ENCODE peak calls at places on chromosomes 3 and 15, in four cellular contexts. S is IMR-90; C is CD8-positive, alpha-beta T cell; Y is foreskin fibroblast. M is an unnamed sample.

GRCh38 chr15:80494311-80494710 is 90.1 kb downstream of the ARNT2 start:
- DNase-seq in Y (peak; percentile 76), S (peak; percentile 74), C (no peak), M (peak; percentile 75)

GRCh38 chr3:129522953-129523352 is 5.5 kb upstream of the RHO start:
- DNase-seq in Y (no peak), C (no peak), S (no peak), M (no peak)

GRCh38 chr3:115019900-115020299 is 127.2 kb downstream of the ZBTB20 start:
- DNase-seq in Y (no peak), C (no peak), S (no peak), M (no peak)

GRCh38 chr3:87036671-87037070 is 45.7 kb upstream of the VGLL3 start:
- DNase-seq in S (no peak), Y (no peak), C (no peak), M (no peak)

GRCh38 chr3:30146978-30147377 is 459.4 kb upstream of the TGFBR2 start:
- DNase-seq in S (no peak), C (no peak), Y (no peak), M (no peak)

GRCh38 chr15:78620839-78621421 is at the start of gene CHRNA3:
- DNase-seq in S (no peak), C (no peak), Y (no peak), M (no peak)

GRCh38 chr3:65960087-65960486 is 78.6 kb downstream of the MAGI1 start:
- DNase-seq in C (no peak), Y (no peak), S (peak; percentile 72), M (peak; percentile 93)

GRCh38 chr3:55629432-55629831 is 142.3 kb upstream of the WNT5A start:
- DNase-seq in C (no peak), S (peak; percentile 31), Y (no peak), M (no peak)

GRCh38 chr3:131322946-131323505 is 58.5 kb upstream of the NUDT16 start:
- DNase-seq in S (no peak), Y (no peak), C (no peak), M (no peak)

GRCh38 chr15:49877117-49877860 is 241.7 kb downstream of the ATP8B4 start:
- DNase-seq in S (peak; percentile 60), C (no peak), Y (peak; percentile 46), M (peak; percentile 97)

GRCh38 chr3:71658131-71658530 is 67.1 kb downstream of the EIF4E3 start:
- DNase-seq in C (no peak), S (peak; percentile 26), Y (no peak), M (peak; percentile 51)

GRCh38 chr3:193028283-193028682 is 110.6 kb upstream of the MB21D2 start:
- DNase-seq in Y (no peak), C (no peak), S (no peak), M (no peak)

GRCh38 chr3:3170998-3171397 is 8.5 kb downstream of the CRBN start:
- DNase-seq in S (peak; percentile 42), Y (peak; percentile 7), C (no peak), M (peak; percentile 46)

DNA sequence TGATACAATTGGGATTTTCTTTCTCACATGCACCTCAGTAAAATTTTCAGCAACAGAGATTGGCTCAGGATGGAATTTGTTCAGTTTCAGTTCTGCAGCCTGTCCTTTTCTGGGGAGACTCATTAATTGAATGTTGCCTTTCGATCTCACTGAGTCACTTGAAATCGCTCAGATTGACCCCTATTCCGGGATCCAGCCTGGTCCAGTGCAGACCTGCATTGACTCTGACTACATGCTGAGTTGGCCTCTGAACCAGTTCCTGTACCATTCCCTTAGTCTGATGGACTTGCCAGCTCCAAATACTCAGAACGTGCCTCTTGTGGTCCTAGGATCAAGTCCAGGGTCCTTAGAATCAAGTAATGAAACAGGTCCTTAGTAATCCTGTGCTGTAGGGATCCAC is 9.4 kb downstream of the IGF1R start:
- DNase-seq in Y (no peak), S (peak; percentile 61), C (no peak), M (peak; percentile 40)
- H3K4me3 ChIP-seq in Y (no peak overlapping the region), S (no peak overlapping the region), C (no peak overlapping the region), M (peak overlapping the region; percentile 29)

DNA sequence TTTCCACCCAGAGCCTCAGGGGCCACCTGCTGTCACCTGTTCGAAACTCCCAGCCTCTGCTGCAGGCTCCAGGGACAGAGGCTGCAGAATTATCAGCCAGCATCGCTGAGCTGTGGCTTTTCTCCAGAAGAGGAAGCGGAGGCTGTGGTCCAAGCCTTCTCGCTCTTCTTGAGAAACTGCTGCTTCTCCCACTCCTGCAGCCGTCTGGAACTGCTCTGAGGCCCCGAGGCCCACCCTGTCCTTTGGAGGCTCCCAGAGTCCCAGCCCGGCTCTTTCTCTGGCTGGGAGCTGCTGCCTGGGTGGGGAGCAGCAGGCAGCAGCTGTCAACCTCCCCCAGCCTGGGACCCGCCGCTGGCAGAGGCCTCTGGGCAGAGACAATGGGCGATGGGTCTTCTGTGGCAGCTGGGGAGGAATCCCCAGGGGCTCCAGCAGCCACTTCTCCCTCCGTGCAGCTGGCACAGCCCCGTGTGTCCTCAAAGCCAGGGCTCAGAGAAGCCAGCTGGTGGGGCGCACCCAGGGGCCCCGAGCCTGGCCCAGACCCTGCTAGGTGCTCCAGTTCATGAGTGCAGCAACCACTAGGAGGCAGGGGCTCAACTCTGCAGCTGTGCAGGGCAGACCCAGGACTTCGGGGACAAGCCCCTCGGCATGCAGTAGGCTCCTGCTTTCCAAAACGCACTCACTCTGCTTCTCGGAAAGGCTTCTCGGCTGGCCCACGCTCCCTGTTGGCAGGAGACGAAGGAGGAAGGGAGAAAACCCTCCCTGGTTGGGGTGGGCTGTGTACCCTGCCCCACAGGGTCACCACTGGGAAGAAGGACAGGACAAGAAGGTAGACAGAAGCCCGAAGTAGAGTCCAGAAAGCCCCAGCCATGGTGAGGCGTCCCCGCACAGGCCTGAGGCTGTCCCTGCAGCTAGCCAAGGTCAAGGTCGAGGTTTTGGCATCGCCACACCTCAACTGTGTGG is 49.9 kb upstream of the FURIN start:
- DNase-seq in C (no peak), S (no peak), Y (no peak), M (peak; percentile 13)
- TF ChIP-seq CTCF in C (peak; percentile 41), S (no peak), Y (no peak), M (peak; percentile 11)

GRCh38 chr3:13419356-13420050 is 619 bp downstream of the NUP210 start:
- DNase-seq in Y (no peak), S (no peak), C (peak; percentile 53), M (no peak)

GRCh38 chr3:13424111-13424844 is 4.2 kb upstream of the NUP210 start:
- DNase-seq in S (no peak), C (no peak), Y (no peak), M (no peak)

GRCh38 chr3:13424865-13425605 is 4.9 kb upstream of the NUP210 start:
- DNase-seq in S (no peak), Y (no peak), C (no peak), M (no peak)

GRCh38 chr3:13420051-13420816 is at the start of gene NUP210:
- DNase-seq in S (no peak), C (peak; percentile 49), Y (no peak), M (no peak)

GRCh38 chr3:13420817-13421755 is 964 bp upstream of the NUP210 start:
- DNase-seq in Y (no peak), C (peak; percentile 66), S (no peak), M (no peak)
- H3K4me3 ChIP-seq in Y (no peak overlapping the region), C (peak overlapping the region; percentile 84), S (no peak overlapping the region), M (no peak overlapping the region)

DNA sequence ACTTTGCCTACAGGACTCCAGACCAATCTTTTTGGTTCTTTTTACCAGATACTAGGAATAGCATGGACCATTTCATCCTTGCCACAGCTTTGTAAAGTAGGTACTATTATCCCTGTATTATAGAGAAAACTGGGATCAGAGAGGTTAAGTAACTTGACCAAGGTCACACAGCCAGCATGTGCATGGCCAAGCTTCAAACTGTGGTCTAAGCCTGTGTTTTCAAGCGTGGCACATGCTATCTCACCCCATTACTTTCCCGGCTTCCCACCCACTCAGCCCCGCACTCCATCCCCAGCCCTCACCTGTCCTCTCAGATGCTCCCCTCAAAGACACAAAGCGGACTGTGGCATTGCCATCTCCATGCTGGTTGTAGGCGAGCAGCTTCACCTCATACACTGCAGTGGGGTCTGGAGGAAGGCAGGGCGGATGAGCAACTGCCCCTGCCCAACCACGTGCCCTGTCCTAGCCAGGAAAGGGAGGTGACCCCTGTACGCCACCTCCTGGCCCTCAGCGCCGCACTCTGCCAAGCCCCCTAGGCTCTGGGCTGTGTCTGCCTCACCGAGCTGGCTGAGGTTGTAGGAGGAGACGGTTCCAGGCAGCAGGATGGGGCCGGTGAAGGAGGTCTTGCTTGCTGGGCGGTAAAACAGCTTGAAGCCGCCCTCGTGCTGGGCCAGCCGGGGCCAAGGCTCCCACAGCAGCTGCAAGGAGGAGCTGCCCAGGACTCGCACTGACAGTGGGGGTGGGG is 25.7 kb downstream of the RNU5B-1 start:
- DNase-seq in S (no peak), Y (no peak), C (no peak), M (no peak)
- TF ChIP-seq CTCF in S (no peak), Y (no peak), C (no peak), M (no peak)

GRCh38 chr3:195540526-195540925 is 2.6 kb downstream of the PPP1R2 start:
- DNase-seq in C (no peak), Y (no peak), S (no peak), M (no peak)
- H3K4me3 ChIP-seq in C (peak overlapping the region; percentile 90), Y (no peak overlapping the region), S (no peak overlapping the region), M (no peak overlapping the region)

GRCh38 chr3:1103525-1103924 is 10.7 kb downstream of the CNTN6 start:
- DNase-seq in S (no peak), C (no peak), Y (no peak), M (peak; percentile 14)
- TF ChIP-seq CTCF in S (no peak), C (no peak), Y (no peak), M (peak; percentile 25)